ENCODE peak calls at places on chromosomes 7 and 10, in four cellular contexts. One of them, this sample, is unnamed.
A peak's percentile ranks its signal among the peaks of the same experiment; 100 is the strongest.

GRCh38 chr7:116500071-116500853 is 724 bp downstream of the CAV2 start:
- DNase-seq in BE2C: no peak
- DNase-seq in HFF-Myc: no peak
- DNase-seq in mesendoderm: peak; percentile 79
- DNase-seq in this sample: no peak

GRCh38 chr7:159007308-159008054 is 137.2 kb downstream of the VIPR2 start:
- DNase-seq in BE2C: no peak
- DNase-seq in HFF-Myc: no peak
- DNase-seq in mesendoderm: no peak
- DNase-seq in this sample: no peak

GRCh38 chr10:1153805-1154351 is 97.7 kb downstream of the WDR37 start:
- DNase-seq in BE2C: no peak
- DNase-seq in HFF-Myc: no peak
- DNase-seq in mesendoderm: no peak
- DNase-seq in this sample: no peak

GRCh38 chr7:116522247-116522646 is 2.6 kb upstream of the CAV1 start:
- DNase-seq in BE2C: no peak
- DNase-seq in HFF-Myc: no peak
- DNase-seq in mesendoderm: peak; percentile 90
- DNase-seq in this sample: no peak

GRCh38 chr7:115747174-115747573 is 283.4 kb downstream of the TFEC start:
- DNase-seq in BE2C: no peak
- DNase-seq in HFF-Myc: no peak
- DNase-seq in mesendoderm: no peak
- DNase-seq in this sample: no peak

GRCh38 chr7:123494193-123494796 is 40.1 kb downstream of the IQUB start:
- DNase-seq in BE2C: peak; percentile 37
- DNase-seq in HFF-Myc: peak; percentile 9
- DNase-seq in mesendoderm: peak; percentile 5
- DNase-seq in this sample: peak; percentile 18

GRCh38 chr7:102916881-102917280 is 4.1 kb downstream of the LRRC17 start:
- DNase-seq in BE2C: no peak
- DNase-seq in HFF-Myc: no peak
- DNase-seq in mesendoderm: peak; percentile 28
- DNase-seq in this sample: no peak

GRCh38 chr7:6106140-6106904 is 75.1 kb downstream of the ANKRD61 start:
- DNase-seq in BE2C: no peak
- DNase-seq in HFF-Myc: no peak
- DNase-seq in mesendoderm: peak; percentile 52
- DNase-seq in this sample: peak; percentile 54

GRCh38 chr7:108002726-108003590 is at the start of gene LAMB1:
- DNase-seq in BE2C: peak; percentile 87
- DNase-seq in HFF-Myc: no peak
- DNase-seq in mesendoderm: peak; percentile 84
- DNase-seq in this sample: peak; percentile 12

GRCh38 chr10:57692255-57692980 is 575.3 kb downstream of the IPMK start:
- DNase-seq in BE2C: no peak
- DNase-seq in HFF-Myc: peak; percentile 49
- DNase-seq in mesendoderm: peak; percentile 73
- DNase-seq in this sample: no peak

GRCh38 chr10:72261323-72262018 is 12.3 kb upstream of the DDIT4 start:
- DNase-seq in BE2C: peak; percentile 53
- DNase-seq in HFF-Myc: no peak
- DNase-seq in mesendoderm: peak; percentile 83
- DNase-seq in this sample: no peak

GRCh38 chr10:119253433-119254174 is 46.2 kb downstream of the GRK5 start:
- DNase-seq in BE2C: peak; percentile 13
- DNase-seq in HFF-Myc: peak; percentile 87
- DNase-seq in mesendoderm: peak; percentile 91
- DNase-seq in this sample: no peak

DNA sequence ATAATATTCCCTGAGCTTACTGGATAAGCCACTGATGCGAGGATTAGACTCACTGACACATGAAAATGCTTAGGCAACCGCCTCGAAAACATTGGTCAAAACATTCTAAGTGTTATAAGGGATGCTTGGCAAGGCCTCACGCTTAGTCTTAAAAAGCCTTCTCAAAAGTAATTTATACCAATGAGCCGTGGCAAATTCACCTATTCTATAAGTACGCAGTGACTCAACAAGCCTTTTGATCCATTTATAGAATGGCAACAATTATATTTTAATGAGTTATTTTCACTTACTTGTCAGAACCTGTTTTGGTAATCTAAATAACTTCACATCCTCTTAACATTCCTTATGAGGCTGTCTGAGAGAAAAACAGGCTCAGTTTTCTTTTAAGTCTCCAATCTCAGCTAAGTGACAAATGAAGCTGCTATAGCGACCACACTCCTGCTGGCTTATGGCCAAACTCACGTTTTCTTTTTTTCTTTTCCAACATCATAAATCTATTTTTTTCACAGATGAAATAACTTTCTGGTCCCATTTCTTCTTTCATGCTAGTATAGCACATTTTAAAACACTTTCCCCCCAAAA is 121.2 kb upstream of the AFAP1L2 start:
- DNase-seq in BE2C: no peak
- DNase-seq in HFF-Myc: no peak
- DNase-seq in mesendoderm: peak; percentile 53
- DNase-seq in this sample: peak; percentile 50
- H3K4me3 ChIP-seq in BE2C: peak overlapping the region; percentile 83
- H3K4me3 ChIP-seq in HFF-Myc: peak overlapping the region; percentile 42
- H3K4me3 ChIP-seq in mesendoderm: no peak overlapping the region
- H3K4me3 ChIP-seq in this sample: peak overlapping the region; percentile 53

GRCh38 chr10:100528885-100529472 is 692 bp downstream of the NDUFB8 start:
- DNase-seq in BE2C: no peak
- DNase-seq in HFF-Myc: no peak
- DNase-seq in mesendoderm: peak; percentile 14
- DNase-seq in this sample: no peak
- H3K4me3 ChIP-seq in BE2C: peak overlapping the region; percentile 88
- H3K4me3 ChIP-seq in HFF-Myc: peak overlapping the region; percentile 91
- H3K4me3 ChIP-seq in mesendoderm: peak overlapping the region; percentile 99
- H3K4me3 ChIP-seq in this sample: peak overlapping the region; percentile 80

GRCh38 chr7:7682856-7683255 is 35.6 kb downstream of the RPA3 start:
- DNase-seq in BE2C: no peak
- DNase-seq in HFF-Myc: no peak
- DNase-seq in mesendoderm: no peak
- DNase-seq in this sample: no peak
- H3K4me3 ChIP-seq in BE2C: no peak overlapping the region
- H3K4me3 ChIP-seq in HFF-Myc: no peak overlapping the region
- H3K4me3 ChIP-seq in mesendoderm: no peak overlapping the region
- H3K4me3 ChIP-seq in this sample: no peak overlapping the region

GRCh38 chr7:36005876-36006275 is 147.2 kb upstream of the EEPD1 start:
- DNase-seq in BE2C: no peak
- DNase-seq in HFF-Myc: no peak
- DNase-seq in mesendoderm: no peak
- DNase-seq in this sample: no peak

GRCh38 chr7:36002900-36003299 is 150.2 kb upstream of the EEPD1 start:
- DNase-seq in BE2C: no peak
- DNase-seq in HFF-Myc: no peak
- DNase-seq in mesendoderm: peak; percentile 68
- DNase-seq in this sample: no peak

GRCh38 chr7:36006656-36007229 is 146.3 kb upstream of the EEPD1 start:
- DNase-seq in BE2C: no peak
- DNase-seq in HFF-Myc: no peak
- DNase-seq in mesendoderm: no peak
- DNase-seq in this sample: no peak

GRCh38 chr7:36003343-36003742 is 149.7 kb upstream of the EEPD1 start:
- DNase-seq in BE2C: no peak
- DNase-seq in HFF-Myc: no peak
- DNase-seq in mesendoderm: no peak
- DNase-seq in this sample: no peak

GRCh38 chr7:36005286-36005685 is 147.8 kb upstream of the EEPD1 start:
- DNase-seq in BE2C: no peak
- DNase-seq in HFF-Myc: no peak
- DNase-seq in mesendoderm: no peak
- DNase-seq in this sample: no peak
- H3K4me3 ChIP-seq in BE2C: no peak overlapping the region
- H3K4me3 ChIP-seq in HFF-Myc: no peak overlapping the region
- H3K4me3 ChIP-seq in mesendoderm: no peak overlapping the region
- H3K4me3 ChIP-seq in this sample: no peak overlapping the region

GRCh38 chr7:105878746-105879605 is 2.6 kb upstream of the ATXN7L1 start:
- DNase-seq in BE2C: no peak
- DNase-seq in HFF-Myc: no peak
- DNase-seq in mesendoderm: no peak
- DNase-seq in this sample: no peak
- H3K4me3 ChIP-seq in BE2C: no peak overlapping the region
- H3K4me3 ChIP-seq in HFF-Myc: no peak overlapping the region
- H3K4me3 ChIP-seq in mesendoderm: no peak overlapping the region
- H3K4me3 ChIP-seq in this sample: no peak overlapping the region

GRCh38 chr10:93386496-93387369 is 95.4 kb downstream of the MYOF start:
- DNase-seq in BE2C: no peak
- DNase-seq in HFF-Myc: no peak
- DNase-seq in mesendoderm: no peak
- DNase-seq in this sample: no peak
- H3K4me3 ChIP-seq in BE2C: no peak overlapping the region
- H3K4me3 ChIP-seq in HFF-Myc: no peak overlapping the region
- H3K4me3 ChIP-seq in mesendoderm: no peak overlapping the region
- H3K4me3 ChIP-seq in this sample: no peak overlapping the region

GRCh38 chr7:86653919-86654659 is 10.4 kb downstream of the GRM3 start:
- DNase-seq in BE2C: no peak
- DNase-seq in HFF-Myc: no peak
- DNase-seq in mesendoderm: peak; percentile 66
- DNase-seq in this sample: no peak
- H3K4me3 ChIP-seq in BE2C: no peak overlapping the region
- H3K4me3 ChIP-seq in HFF-Myc: no peak overlapping the region
- H3K4me3 ChIP-seq in mesendoderm: no peak overlapping the region
- H3K4me3 ChIP-seq in this sample: no peak overlapping the region

GRCh38 chr10:100009283-100009792 is 409 bp downstream of the DNMBP start:
- DNase-seq in BE2C: peak; percentile 70
- DNase-seq in HFF-Myc: no peak
- DNase-seq in mesendoderm: peak; percentile 46
- DNase-seq in this sample: no peak

GRCh38 chr10:100008708-100009282 is 952 bp downstream of the DNMBP start:
- DNase-seq in BE2C: no peak
- DNase-seq in HFF-Myc: no peak
- DNase-seq in mesendoderm: no peak
- DNase-seq in this sample: no peak

GRCh38 chr10:100006241-100006886 is 3.4 kb downstream of the DNMBP start:
- DNase-seq in BE2C: no peak
- DNase-seq in HFF-Myc: peak; percentile 91
- DNase-seq in mesendoderm: peak; percentile 69
- DNase-seq in this sample: no peak

GRCh38 chr10:100008142-100008522 is 1.6 kb downstream of the DNMBP start:
- DNase-seq in BE2C: no peak
- DNase-seq in HFF-Myc: no peak
- DNase-seq in mesendoderm: no peak
- DNase-seq in this sample: no peak

DNA sequence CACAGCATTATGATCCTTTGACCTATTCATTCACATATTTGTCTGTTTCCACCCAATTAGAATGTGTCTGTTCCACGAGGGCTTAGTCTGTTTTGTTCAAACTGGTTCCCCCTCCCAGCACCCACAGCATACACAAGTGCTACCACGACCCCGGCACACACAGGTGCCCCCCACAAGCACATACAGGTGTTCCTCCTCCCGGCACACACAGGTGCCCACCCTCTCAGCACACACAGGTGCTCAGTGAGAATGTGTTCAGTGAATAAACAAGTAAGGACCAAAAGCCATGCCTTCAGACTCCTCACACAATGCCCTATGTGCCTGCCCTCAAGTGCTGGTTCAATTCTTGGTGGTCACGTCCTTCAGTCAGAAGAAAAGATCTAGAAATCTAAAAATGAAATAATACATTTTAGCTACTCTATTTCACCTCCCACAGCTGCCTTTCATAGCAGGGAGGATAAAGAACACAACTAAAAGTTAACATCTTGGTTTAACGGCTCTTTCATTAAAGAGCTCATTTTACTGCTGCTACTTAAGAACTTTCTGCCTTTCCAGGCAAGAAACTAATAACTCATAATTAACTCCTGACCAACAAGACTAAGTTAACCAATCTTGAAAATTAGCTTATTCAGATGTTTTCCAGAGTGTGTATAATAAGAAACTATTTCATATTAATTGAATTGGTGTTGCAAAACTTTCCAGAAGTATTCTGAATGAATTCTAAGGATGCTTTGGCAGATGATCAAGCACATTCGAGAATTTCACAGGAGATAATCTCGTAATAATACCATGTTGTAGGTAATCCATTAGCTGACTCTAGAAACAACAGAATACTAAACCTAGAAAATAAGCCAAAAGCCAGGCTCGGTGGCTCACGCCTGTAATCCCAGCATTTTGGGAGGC is 2.3 kb downstream of the DNMBP start:
- DNase-seq in BE2C: no peak
- DNase-seq in HFF-Myc: no peak
- DNase-seq in mesendoderm: no peak
- DNase-seq in this sample: no peak
- H3K4me3 ChIP-seq in BE2C: no peak overlapping the region
- H3K4me3 ChIP-seq in HFF-Myc: peak overlapping the region; percentile 95
- H3K4me3 ChIP-seq in mesendoderm: no peak overlapping the region
- H3K4me3 ChIP-seq in this sample: no peak overlapping the region

GRCh38 chr7:24574365-24574764 is 1.1 kb downstream of the PALS2 start:
- DNase-seq in BE2C: no peak
- DNase-seq in HFF-Myc: no peak
- DNase-seq in mesendoderm: no peak
- DNase-seq in this sample: no peak

GRCh38 chr7:24573554-24574338 is 494 bp downstream of the PALS2 start:
- DNase-seq in BE2C: peak; percentile 56
- DNase-seq in HFF-Myc: no peak
- DNase-seq in mesendoderm: peak; percentile 77
- DNase-seq in this sample: no peak

GRCh38 chr7:24572014-24572413 is 1.2 kb upstream of the PALS2 start:
- DNase-seq in BE2C: no peak
- DNase-seq in HFF-Myc: no peak
- DNase-seq in mesendoderm: no peak
- DNase-seq in this sample: no peak

GRCh38 chr7:24572421-24573007 is 738 bp upstream of the PALS2 start:
- DNase-seq in BE2C: peak; percentile 17
- DNase-seq in HFF-Myc: no peak
- DNase-seq in mesendoderm: no peak
- DNase-seq in this sample: no peak

GRCh38 chr7:24573008-24573553 is at the start of gene PALS2:
- DNase-seq in BE2C: peak; percentile 81
- DNase-seq in HFF-Myc: no peak
- DNase-seq in mesendoderm: peak; percentile 88
- DNase-seq in this sample: peak; percentile 53
- H3K4me3 ChIP-seq in BE2C: peak within 1 kb of the TSS; percentile 91
- H3K4me3 ChIP-seq in HFF-Myc: peak within 1 kb of the TSS; percentile 81
- H3K4me3 ChIP-seq in mesendoderm: peak within 1 kb of the TSS; percentile 71
- H3K4me3 ChIP-seq in this sample: peak within 1 kb of the TSS; percentile 77